ENCODE peak calls at places on chromosomes 2 and 18, in six cellular contexts. N is heart left ventricle; F is activated CD8-positive, alpha-beta T cell treated with anti-CD3 and anti-CD28 coated beads for 36 hours; B is B cell; W is sciatic nerve; M is RWPE2. O is an unnamed sample.

GRCh38 chr2:62826953-62827675 is 121.6 kb downstream of the EHBP1 start:
- ATAC-seq in F (no peak), N (no peak), W (no peak), B (no peak), M (no peak), O (no peak)

GRCh38 chr2:118936286-118936685 is 5.7 kb upstream of the MARCO start:
- ATAC-seq in W (peak; percentile 32), N (no peak), B (no peak), M (no peak), F (no peak), O (no peak)

GRCh38 chr18:4020026-4020425 is 435.1 kb downstream of the DLGAP1 start:
- ATAC-seq in W (no peak), N (no peak), M (no peak), B (no peak), F (no peak), O (no peak)

GRCh38 chr18:77334876-77335275 is 85.2 kb downstream of the GALR1 start:
- ATAC-seq in M (no peak), N (no peak), B (no peak), W (no peak), F (no peak), O (no peak)

GRCh38 chr2:138124521-138124920 is 160.2 kb downstream of the HNMT start:
- ATAC-seq in N (no peak), B (no peak), M (no peak), W (no peak), F (no peak), O (no peak)

GRCh38 chr2:95179451-95179850 is 13.8 kb downstream of the ZNF2 start:
- ATAC-seq in M (no peak), F (no peak), W (no peak), N (peak; percentile 92), B (no peak), O (no peak)

GRCh38 chr2:222613715-222614331 is 42.1 kb downstream of the FARSB start:
- ATAC-seq in N (no peak), W (peak; percentile 52), M (peak; percentile 72), B (peak; percentile 51), F (peak; percentile 79), O (peak; percentile 51)

GRCh38 chr2:58709274-58709673 is 468.1 kb upstream of the FANCL start:
- ATAC-seq in N (no peak), M (no peak), W (no peak), B (no peak), F (no peak), O (no peak)

GRCh38 chr2:95333056-95333455 is 35.9 kb downstream of the KCNIP3 start:
- ATAC-seq in B (no peak), W (no peak), N (no peak), F (no peak), M (no peak), O (no peak)

GRCh38 chr2:53584986-53585385 is 182.6 kb upstream of the CHAC2 start:
- ATAC-seq in F (no peak), N (no peak), B (no peak), W (no peak), M (no peak), O (no peak)

GRCh38 chr2:12262681-12263436 is 453.9 kb upstream of the TRIB2 start:
- ATAC-seq in F (no peak), M (peak; percentile 25), N (peak; percentile 68), B (no peak), W (no peak), O (peak; percentile 53)

GRCh38 chr2:209472386-209472832 is 48.6 kb downstream of the MAP2 start:
- ATAC-seq in B (no peak), M (peak; percentile 40), F (no peak), W (peak; percentile 72), N (no peak), O (peak; percentile 25)

GRCh38 chr2:46801731-46802664 is 113.6 kb downstream of the MCFD2 start:
- ATAC-seq in N (peak; percentile 2), F (no peak), W (peak; percentile 7), M (no peak), B (no peak), O (no peak)

GRCh38 chr2:54464334-54464733 is 8.2 kb downstream of the SPTBN1 start:
- ATAC-seq in N (no peak), F (no peak), B (no peak), M (no peak), W (no peak), O (no peak)

GRCh38 chr2:223075301-223076270 is 23.6 kb downstream of the KCNE4 start:
- ATAC-seq in N (no peak), B (no peak), F (no peak), W (no peak), M (no peak), O (no peak)

GRCh38 chr2:174344716-174345472 is 10.1 kb downstream of the SP9 start:
- ATAC-seq in M (peak; percentile 49), W (no peak), B (no peak), F (no peak), N (no peak), O (no peak)

GRCh38 chr2:77642339-77642738 is 120.2 kb upstream of the LRRTM4 start:
- ATAC-seq in B (no peak), W (no peak), M (no peak), F (no peak), N (no peak), O (no peak)

GRCh38 chr2:39464867-39465266 is 27.8 kb upstream of the MAP4K3 start:
- ATAC-seq in W (no peak), F (no peak), B (no peak), M (no peak), N (no peak), O (no peak)

GRCh38 chr2:235106874-235107639 is 155.2 kb downstream of the SH3BP4 start:
- ATAC-seq in W (peak; percentile 72), F (no peak), M (peak; percentile 80), N (peak; percentile 87), B (no peak), O (peak; percentile 50)

GRCh38 chr2:144310484-144310883 is 209.4 kb downstream of the ZEB2 start:
- ATAC-seq in M (no peak), W (no peak), N (no peak), B (no peak), F (peak; percentile 49), O (no peak)

GRCh38 chr2:207459990-207460757 is 69.6 kb upstream of the CREB1 start:
- ATAC-seq in W (no peak), N (no peak), B (no peak), M (no peak), F (peak; percentile 45), O (no peak)

GRCh38 chr2:49943944-49944803 is 789.9 kb upstream of the FSHR start:
- ATAC-seq in F (no peak), W (no peak), N (no peak), M (no peak), B (no peak), O (no peak)

GRCh38 chr2:153068915-153069314 is 350.5 kb downstream of the ARL6IP6 start:
- ATAC-seq in B (no peak), N (no peak), M (no peak), F (no peak), W (no peak), O (no peak)

GRCh38 chr2:8413589-8414135 is 268.2 kb upstream of the ID2 start:
- ATAC-seq in W (no peak), M (no peak), N (no peak), F (no peak), B (no peak), O (no peak)

GRCh38 chr18:74217476-74218143 is 69.3 kb downstream of the TIMM21 start:
- ATAC-seq in W (no peak), N (no peak), B (no peak), F (no peak), M (no peak), O (peak; percentile 36)

GRCh38 chr2:8849322-8849721 is 11.9 kb upstream of the KIDINS220 start:
- ATAC-seq in N (no peak), F (no peak), W (peak; percentile 51), M (peak; percentile 57), B (no peak), O (no peak)

GRCh38 chr2:64128943-64129391 is 15.3 kb downstream of the PELI1 start:
- ATAC-seq in F (peak; percentile 45), B (no peak), N (no peak), W (no peak), M (no peak), O (no peak)